ENCODE peak calls at places on chromosomes 5 and 9, in ten cellular contexts. B is cardiac fibroblast, T is AG04450, Q is A673, O is bronchial epithelial cell, H is cardiac muscle cell, V is fibroblast of villous mesenchyme, Z is IMR-90, L is BJ, X is fibroblast of lung. W is an unnamed sample.

GRCh38 chr9:93223241-93224180 is 39.6 kb downstream of the WNK2 start:
- DNase-seq in T (peak), L (peak), X (peak), O (peak), V (peak), Z (peak), H (no peak), B (peak), Q (peak), W (peak)

GRCh38 chr9:135962696-135963307 is 1.6 kb upstream of the UBAC1 start:
- DNase-seq in V (no peak), H (no peak), O (no peak), L (no peak), Q (no peak), B (no peak), Z (no peak), T (no peak), X (no peak), W (no peak)

GRCh38 chr5:29005386-29005785 is 1967.0 kb upstream of the CDH9 start:
- DNase-seq in V (no peak), B (peak), H (peak), O (no peak), Q (peak), Z (no peak), T (no peak), X (no peak), L (no peak), W (no peak)

GRCh38 chr5:78958672-78959410 is 26.3 kb downstream of the ARSB start:
- DNase-seq in H (no peak), V (no peak), T (no peak), X (no peak), Z (no peak), B (no peak), Q (no peak), O (no peak), L (no peak), W (no peak)

GRCh38 chr5:20109326-20109725 is 121.3 kb upstream of the CDH18 start:
- DNase-seq in H (no peak), O (no peak), B (no peak), X (no peak), T (no peak), Z (no peak), Q (no peak), L (no peak), V (no peak), W (no peak)

GRCh38 chr5:13245982-13246601 is 698.4 kb downstream of the DNAH5 start:
- DNase-seq in L (no peak), V (no peak), B (no peak), H (no peak), T (no peak), Z (no peak), X (no peak), O (no peak), Q (no peak), W (no peak)

GRCh38 chr5:107951322-107951721 is 280.6 kb upstream of the EFNA5 start:
- DNase-seq in O (no peak), L (no peak), B (no peak), H (no peak), T (no peak), V (no peak), X (no peak), Q (no peak), Z (no peak), W (no peak)

GRCh38 chr9:89805726-89806125 is 200.9 kb downstream of the GADD45G start:
- DNase-seq in H (no peak), B (no peak), T (no peak), O (no peak), Z (no peak), X (peak), Q (no peak), V (no peak), L (no peak), W (no peak)

GRCh38 chr5:173726848-173727557 is 110.6 kb upstream of the BOD1 start:
- DNase-seq in X (peak), Q (no peak), L (no peak), O (peak), T (no peak), H (no peak), B (peak), V (no peak), Z (no peak), W (no peak)

GRCh38 chr5:159340511-159340910 is 10.2 kb upstream of the IL12B start:
- DNase-seq in L (no peak), Z (no peak), V (no peak), T (no peak), H (no peak), Q (no peak), X (no peak), B (no peak), O (no peak), W (no peak)

GRCh38 chr5:154884424-154884823 is 26.0 kb downstream of the CNOT8 start:
- DNase-seq in O (no peak), B (no peak), L (no peak), Z (no peak), T (no peak), H (no peak), Q (no peak), X (no peak), V (no peak), W (no peak)

GRCh38 chr5:88785396-88786216 is 97.4 kb downstream of the MEF2C start:
- DNase-seq in O (peak), T (peak), Q (peak), X (peak), B (peak), H (peak), L (peak), V (peak), Z (peak), W (peak)

GRCh38 chr5:133319244-133319643 is 267.4 kb downstream of the HSPA4 start:
- DNase-seq in Z (no peak), X (no peak), T (no peak), V (no peak), Q (no peak), H (no peak), L (no peak), B (no peak), O (peak), W (no peak)

GRCh38 chr5:56569576-56569975 is 245.8 kb upstream of the MAP3K1 start:
- DNase-seq in O (peak), Q (peak), Z (peak), X (peak), B (peak), V (peak), H (no peak), L (peak), T (no peak), W (no peak)

GRCh38 chr9:131661954-131662621 is 77.8 kb downstream of the RAPGEF1 start:
- DNase-seq in X (no peak), V (no peak), L (no peak), B (no peak), Z (no peak), O (no peak), H (no peak), T (no peak), Q (no peak), W (no peak)

GRCh38 chr5:139052975-139053374 is 145.2 kb downstream of the SIL1 start:
- DNase-seq in X (no peak), B (no peak), H (no peak), T (no peak), Q (no peak), L (no peak), O (no peak), V (no peak), Z (no peak), W (no peak)

GRCh38 chr9:108855888-108856287 is at the start of gene ACTL7B:
- DNase-seq in T (no peak), B (no peak), Z (no peak), Q (no peak), O (no peak), H (no peak), X (no peak), L (no peak), V (no peak), W (no peak)

GRCh38 chr9:108855529-108855886 is 278 bp downstream of the ACTL7B start:
- DNase-seq in V (no peak), B (no peak), H (no peak), L (no peak), T (no peak), X (no peak), Q (no peak), Z (no peak), O (no peak), W (no peak)

GRCh38 chr9:108854641-108855528 is 901 bp downstream of the ACTL7B start:
- DNase-seq in L (no peak), X (no peak), B (no peak), H (no peak), O (no peak), T (no peak), Q (peak), Z (no peak), V (no peak), W (no peak)

GRCh38 chr9:108852089-108852488 is 3.7 kb downstream of the ACTL7B start:
- DNase-seq in Q (no peak), Z (no peak), H (no peak), V (no peak), X (no peak), L (no peak), B (no peak), O (no peak), T (no peak), W (no peak)

GRCh38 chr9:108854094-108854493 is 1.7 kb downstream of the ACTL7B start:
- DNase-seq in B (no peak), Z (no peak), H (no peak), V (no peak), T (no peak), L (no peak), Q (no peak), O (no peak), X (no peak), W (no peak)
- TF ChIP-seq CTCF in B (no peak), Z (no peak), H (no peak), V (no peak), T (no peak), L (no peak), Q (no peak), O (no peak), X (no peak), W (no peak)

DNA sequence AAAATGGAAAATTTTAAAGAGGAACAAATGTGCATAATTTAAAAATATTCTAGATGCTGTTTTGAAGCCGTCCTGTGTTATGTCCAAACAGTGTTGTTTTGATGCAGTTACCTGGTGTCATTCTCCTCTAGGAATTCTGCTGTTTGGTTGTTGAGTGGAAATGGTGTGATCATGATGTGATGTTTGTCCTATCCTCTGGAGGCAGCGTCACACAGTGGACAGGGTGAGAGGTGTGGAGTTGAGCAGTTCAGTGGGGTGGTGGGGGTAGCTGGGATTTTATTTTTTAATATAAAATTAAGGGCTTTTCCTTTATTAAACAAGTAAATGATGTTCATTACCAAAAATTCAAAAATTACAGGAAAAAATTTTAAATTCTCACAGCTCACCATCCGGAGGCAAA is 31.2 kb downstream of the PRDM6 start:
- DNase-seq in Z (no peak), X (no peak), T (no peak), Q (peak), H (no peak), V (no peak), O (no peak), L (no peak), B (peak), W (no peak)
- TF ChIP-seq CTCF in Z (peak), X (peak), T (peak), Q (peak), H (peak), V (peak), O (peak), L (peak), B (peak), W (peak)

GRCh38 chr5:2017540-2018389 is 135.0 kb upstream of the IRX4 start:
- DNase-seq in X (no peak), L (no peak), Q (peak), H (no peak), O (no peak), B (peak), Z (peak), V (peak), T (no peak), W (no peak)
- TF ChIP-seq CTCF in X (peak), L (peak), Q (peak), H (peak), O (peak), B (peak), Z (peak), V (peak), T (peak), W (peak)

GRCh38 chr5:170162631-170163321 is 57.1 kb downstream of the FOXI1 start:
- DNase-seq in X (no peak), H (no peak), L (no peak), B (no peak), O (no peak), T (no peak), Q (no peak), Z (no peak), V (no peak), W (no peak)
- TF ChIP-seq CTCF in X (no peak), H (no peak), L (no peak), B (no peak), O (no peak), T (no peak), Q (no peak), Z (no peak), V (no peak), W (no peak)

W was measured in AG09319.